ENCODE peak calls at places on chromosomes 16 and 17, in six cellular contexts. One of them, this sample, is unnamed.

GRCh38 chr16:77579283-77579985 is 142.9 kb upstream of the NUDT7 start:
- DNase-seq in body of pancreas: no peak
- DNase-seq in uterus: no peak
- DNase-seq in mammary epithelial cell: no peak
- DNase-seq in mesendoderm: no peak
- DNase-seq in AG10803: peak
- DNase-seq in this sample: no peak

GRCh38 chr17:83075270-83075880 is 4.0 kb upstream of the METRNL start:
- DNase-seq in body of pancreas: no peak
- DNase-seq in uterus: no peak
- DNase-seq in mammary epithelial cell: no peak
- DNase-seq in mesendoderm: no peak
- DNase-seq in AG10803: no peak
- DNase-seq in this sample: no peak

GRCh38 chr16:65125322-65125721 is 3.5 kb upstream of the CDH11 start:
- DNase-seq in body of pancreas: no peak
- DNase-seq in uterus: no peak
- DNase-seq in mammary epithelial cell: no peak
- DNase-seq in mesendoderm: no peak
- DNase-seq in AG10803: no peak
- DNase-seq in this sample: no peak

GRCh38 chr17:7750321-7750821 is 32.8 kb downstream of the DNAH2 start:
- DNase-seq in body of pancreas: no peak
- DNase-seq in uterus: no peak
- DNase-seq in mammary epithelial cell: peak
- DNase-seq in mesendoderm: no peak
- DNase-seq in AG10803: peak
- DNase-seq in this sample: peak

GRCh38 chr16:72241930-72242329 is 70.0 kb upstream of the PMFBP1 start:
- DNase-seq in body of pancreas: peak
- DNase-seq in uterus: no peak
- DNase-seq in mammary epithelial cell: peak
- DNase-seq in mesendoderm: peak
- DNase-seq in AG10803: peak
- DNase-seq in this sample: peak

GRCh38 chr17:74569392-74570003 is 2.2 kb upstream of the CD300H start:
- DNase-seq in body of pancreas: peak
- DNase-seq in uterus: no peak
- DNase-seq in mammary epithelial cell: peak
- DNase-seq in mesendoderm: peak
- DNase-seq in AG10803: peak
- DNase-seq in this sample: peak

GRCh38 chr17:71970312-71970711 is 150.5 kb upstream of the SOX9 start:
- DNase-seq in body of pancreas: no peak
- DNase-seq in uterus: no peak
- DNase-seq in mammary epithelial cell: peak
- DNase-seq in mesendoderm: peak
- DNase-seq in AG10803: no peak
- DNase-seq in this sample: peak

GRCh38 chr17:18055597-18055996 is 16.4 kb downstream of the GID4 start:
- DNase-seq in body of pancreas: no peak
- DNase-seq in uterus: no peak
- DNase-seq in mammary epithelial cell: no peak
- DNase-seq in mesendoderm: no peak
- DNase-seq in AG10803: no peak
- DNase-seq in this sample: no peak

GRCh38 chr17:12252442-12252841 is 231.8 kb downstream of the MAP2K4 start:
- DNase-seq in body of pancreas: no peak
- DNase-seq in uterus: no peak
- DNase-seq in mammary epithelial cell: no peak
- DNase-seq in mesendoderm: no peak
- DNase-seq in AG10803: no peak
- DNase-seq in this sample: no peak

GRCh38 chr16:49485663-49486062 is 112.1 kb downstream of the C16orf78 start:
- DNase-seq in body of pancreas: no peak
- DNase-seq in uterus: no peak
- DNase-seq in mammary epithelial cell: no peak
- DNase-seq in mesendoderm: peak
- DNase-seq in AG10803: no peak
- DNase-seq in this sample: no peak

GRCh38 chr17:13909901-13910519 is 159.3 kb upstream of the COX10 start:
- DNase-seq in body of pancreas: no peak
- DNase-seq in uterus: no peak
- DNase-seq in mammary epithelial cell: no peak
- DNase-seq in mesendoderm: no peak
- DNase-seq in AG10803: no peak
- DNase-seq in this sample: no peak

GRCh38 chr16:4338125-4338582 is 13.0 kb downstream of the PAM16 start:
- DNase-seq in body of pancreas: no peak
- DNase-seq in uterus: no peak
- DNase-seq in mammary epithelial cell: no peak
- DNase-seq in mesendoderm: no peak
- DNase-seq in AG10803: no peak
- DNase-seq in this sample: no peak

GRCh38 chr17:72296456-72296855 is 175.6 kb downstream of the SOX9 start:
- DNase-seq in body of pancreas: no peak
- DNase-seq in uterus: no peak
- DNase-seq in mammary epithelial cell: peak
- DNase-seq in mesendoderm: no peak
- DNase-seq in AG10803: no peak
- DNase-seq in this sample: no peak

GRCh38 chr17:50055426-50056216 is at the start of gene ITGA3:
- DNase-seq in body of pancreas: peak
- DNase-seq in uterus: peak
- DNase-seq in mammary epithelial cell: peak
- DNase-seq in mesendoderm: peak
- DNase-seq in AG10803: peak
- DNase-seq in this sample: peak

GRCh38 chr17:27808629-27809028 is 8.3 kb upstream of the NOS2 start:
- DNase-seq in body of pancreas: no peak
- DNase-seq in uterus: no peak
- DNase-seq in mammary epithelial cell: no peak
- DNase-seq in mesendoderm: no peak
- DNase-seq in AG10803: no peak
- DNase-seq in this sample: no peak

GRCh38 chr16:7843196-7843595 is 510.6 kb downstream of the RBFOX1 start:
- DNase-seq in body of pancreas: no peak
- DNase-seq in uterus: no peak
- DNase-seq in mammary epithelial cell: no peak
- DNase-seq in mesendoderm: no peak
- DNase-seq in AG10803: no peak
- DNase-seq in this sample: no peak

DNA sequence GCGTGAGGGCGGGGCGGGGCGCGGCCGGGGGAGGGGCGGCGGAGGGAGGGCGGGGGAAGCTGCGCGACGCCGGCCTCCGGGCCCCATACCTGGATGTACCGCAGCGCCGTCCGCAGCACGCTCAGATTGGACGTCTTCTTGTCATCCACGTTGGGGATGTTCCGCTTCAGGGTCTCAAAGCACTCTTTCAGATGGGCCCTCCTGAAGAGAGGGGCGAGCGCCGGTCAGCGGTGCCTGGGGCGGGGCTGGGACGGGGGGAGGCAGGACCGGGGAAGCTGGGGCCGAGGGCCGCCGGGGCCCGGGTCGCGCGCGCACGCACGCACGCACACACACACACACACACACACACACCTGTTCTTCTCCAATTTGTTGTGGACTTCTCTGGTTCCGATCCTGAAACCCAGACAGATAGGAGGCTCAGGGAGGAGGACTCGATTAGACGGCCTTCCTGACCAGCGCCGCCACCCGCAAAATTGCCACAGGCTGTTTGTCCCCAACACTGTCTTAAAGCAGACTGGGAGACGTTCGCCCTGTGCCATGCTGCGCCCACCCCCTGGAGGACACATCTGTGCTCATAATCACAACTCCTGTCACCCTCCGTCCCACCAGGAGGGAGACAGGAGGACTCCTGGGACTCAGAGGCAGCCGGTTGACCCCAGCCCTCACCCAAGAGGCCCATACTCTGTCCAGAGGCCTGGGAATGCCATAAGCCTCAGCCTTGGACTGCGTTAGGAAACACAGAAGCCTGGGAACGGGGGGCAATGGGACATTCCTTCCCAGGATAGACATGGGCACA is 6.7 kb downstream of the MNT start:
- DNase-seq in body of pancreas: no peak
- DNase-seq in uterus: no peak
- DNase-seq in mammary epithelial cell: no peak
- DNase-seq in mesendoderm: peak
- DNase-seq in AG10803: no peak
- DNase-seq in this sample: no peak
- H3K4me3 ChIP-seq in body of pancreas: no peak
- H3K4me3 ChIP-seq in uterus: peak
- H3K4me3 ChIP-seq in mammary epithelial cell: peak
- H3K4me3 ChIP-seq in mesendoderm: no peak
- H3K4me3 ChIP-seq in AG10803: peak
- H3K4me3 ChIP-seq in this sample: peak

DNA sequence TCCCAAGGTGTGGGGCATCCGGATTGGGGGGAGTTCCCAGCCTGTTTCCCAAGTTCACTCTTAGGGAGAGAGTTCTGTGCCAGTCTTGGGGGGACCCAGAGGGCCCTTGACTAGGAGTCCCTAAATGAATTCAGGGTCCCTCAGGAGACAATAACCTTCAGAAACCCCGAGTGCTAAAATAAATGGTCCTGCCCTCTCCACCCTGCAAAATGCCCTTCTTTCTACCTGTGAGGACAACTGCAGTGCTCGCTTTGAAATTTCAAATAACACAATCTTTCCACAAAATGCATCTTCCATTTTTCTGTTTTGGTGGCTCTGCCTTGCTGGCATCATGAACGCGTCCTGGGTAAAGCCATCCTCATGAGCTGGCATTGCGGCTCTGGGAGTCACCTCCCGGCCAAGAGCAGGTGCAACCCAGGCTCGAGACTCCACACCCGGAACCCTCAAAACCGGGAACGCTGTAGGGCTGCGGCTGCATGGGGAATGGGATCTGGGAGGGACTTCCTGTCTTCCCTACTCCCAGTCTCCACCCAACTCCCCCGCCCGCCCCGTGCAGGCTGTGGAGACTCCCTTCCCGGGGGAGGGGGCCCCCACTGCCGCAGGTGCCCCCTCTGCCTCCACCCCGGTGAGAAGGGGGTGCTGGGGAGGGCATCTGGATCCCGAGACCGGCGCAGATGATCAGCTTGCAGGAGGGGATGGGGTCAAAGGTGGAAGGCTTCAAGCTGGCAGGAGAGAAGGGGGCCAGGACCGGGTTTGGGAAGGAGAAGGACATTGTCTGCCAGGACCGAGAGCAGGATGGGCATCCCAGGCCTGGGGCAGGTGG is at the start of gene ZNF205:
- DNase-seq in body of pancreas: peak
- DNase-seq in uterus: peak
- DNase-seq in mammary epithelial cell: peak
- DNase-seq in mesendoderm: peak
- DNase-seq in AG10803: peak
- DNase-seq in this sample: peak
- H3K4me3 ChIP-seq in body of pancreas: peak
- H3K4me3 ChIP-seq in uterus: peak
- H3K4me3 ChIP-seq in mammary epithelial cell: peak
- H3K4me3 ChIP-seq in mesendoderm: peak
- H3K4me3 ChIP-seq in AG10803: peak
- H3K4me3 ChIP-seq in this sample: peak

DNA sequence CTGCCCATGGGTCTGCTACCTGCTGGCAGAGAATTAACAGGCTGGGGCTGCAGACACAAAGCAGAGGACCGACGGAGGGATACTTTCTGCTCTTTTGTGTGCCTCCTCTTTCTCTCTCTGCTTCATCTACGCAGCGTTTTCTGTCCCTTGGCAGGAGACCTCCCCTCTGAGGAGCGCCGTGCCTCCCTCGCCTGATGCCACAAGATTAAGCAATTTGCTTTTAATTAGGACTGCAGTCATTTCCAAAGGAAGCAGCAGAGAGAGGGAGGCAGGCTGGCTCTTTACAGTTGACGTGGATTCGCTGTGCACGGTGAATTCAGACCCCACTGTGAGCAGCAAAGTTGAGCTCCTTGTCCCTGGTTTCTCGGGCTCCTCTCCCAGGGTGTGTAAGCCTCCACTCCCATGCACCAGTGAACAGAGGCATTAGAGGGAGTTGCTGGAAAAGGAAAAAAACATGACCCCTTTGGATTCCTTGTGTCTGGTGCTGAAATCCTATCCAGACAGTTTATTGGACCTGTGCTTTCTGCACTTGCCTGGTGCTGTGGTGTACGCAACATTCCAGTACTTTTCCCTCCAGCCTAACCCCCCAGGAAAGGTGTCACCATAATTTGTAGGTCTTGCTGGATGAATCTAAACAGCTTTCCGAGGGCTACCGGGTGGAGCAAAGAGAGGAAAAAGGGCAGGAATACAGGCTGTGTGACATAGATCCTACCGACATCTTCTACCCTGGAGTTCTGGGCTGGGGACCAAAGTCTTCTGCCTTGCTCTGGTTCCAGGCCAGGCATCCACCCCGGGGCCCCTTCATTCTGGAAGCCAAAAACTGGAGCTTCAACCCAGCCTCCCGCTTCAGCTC is 171.0 kb downstream of the MAF start:
- DNase-seq in body of pancreas: no peak
- DNase-seq in uterus: peak
- DNase-seq in mammary epithelial cell: no peak
- DNase-seq in mesendoderm: no peak
- DNase-seq in AG10803: no peak
- DNase-seq in this sample: no peak
- H3K4me3 ChIP-seq in body of pancreas: no peak
- H3K4me3 ChIP-seq in uterus: no peak
- H3K4me3 ChIP-seq in mammary epithelial cell: no peak
- H3K4me3 ChIP-seq in mesendoderm: no peak
- H3K4me3 ChIP-seq in AG10803: no peak
- H3K4me3 ChIP-seq in this sample: no peak

GRCh38 chr16:19882641-19883040 is 2.0 kb downstream of the GPRC5B start:
- DNase-seq in body of pancreas: no peak
- DNase-seq in uterus: no peak
- DNase-seq in mammary epithelial cell: no peak
- DNase-seq in mesendoderm: peak
- DNase-seq in AG10803: no peak
- DNase-seq in this sample: no peak

GRCh38 chr16:19881028-19881427 is 3.6 kb downstream of the GPRC5B start:
- DNase-seq in body of pancreas: no peak
- DNase-seq in uterus: no peak
- DNase-seq in mammary epithelial cell: no peak
- DNase-seq in mesendoderm: no peak
- DNase-seq in AG10803: no peak
- DNase-seq in this sample: no peak

GRCh38 chr16:19882186-19882585 is 2.5 kb downstream of the GPRC5B start:
- DNase-seq in body of pancreas: no peak
- DNase-seq in uterus: no peak
- DNase-seq in mammary epithelial cell: no peak
- DNase-seq in mesendoderm: peak
- DNase-seq in AG10803: no peak
- DNase-seq in this sample: no peak

GRCh38 chr16:19883296-19883951 is 1.2 kb downstream of the GPRC5B start:
- DNase-seq in body of pancreas: peak
- DNase-seq in uterus: peak
- DNase-seq in mammary epithelial cell: no peak
- DNase-seq in mesendoderm: peak
- DNase-seq in AG10803: no peak
- DNase-seq in this sample: peak

DNA sequence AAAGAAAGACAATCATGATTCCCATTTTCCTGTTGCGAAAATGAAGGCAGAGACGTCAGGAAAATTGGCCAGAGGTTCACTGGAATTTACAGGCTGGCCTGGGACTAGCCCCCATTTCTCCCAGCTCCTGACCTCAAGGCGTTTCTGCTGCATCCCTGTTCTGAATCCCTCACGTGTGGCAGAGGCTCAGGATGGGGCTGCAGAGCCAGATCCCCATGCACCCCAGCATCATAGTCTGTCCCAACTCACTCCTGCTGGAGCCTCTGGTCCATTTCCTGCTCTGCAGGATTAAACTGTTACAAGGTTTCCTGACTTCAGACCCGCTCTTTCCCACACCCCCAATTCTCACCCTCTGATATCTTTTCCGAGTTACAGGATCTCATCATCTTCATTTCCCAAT is 2.9 kb downstream of the GPRC5B start:
- DNase-seq in body of pancreas: no peak
- DNase-seq in uterus: no peak
- DNase-seq in mammary epithelial cell: no peak
- DNase-seq in mesendoderm: no peak
- DNase-seq in AG10803: no peak
- DNase-seq in this sample: no peak
- H3K4me3 ChIP-seq in body of pancreas: no peak
- H3K4me3 ChIP-seq in uterus: no peak
- H3K4me3 ChIP-seq in mammary epithelial cell: no peak
- H3K4me3 ChIP-seq in mesendoderm: no peak
- H3K4me3 ChIP-seq in AG10803: no peak
- H3K4me3 ChIP-seq in this sample: no peak